ENCODE peak calls at places on chromosomes 11 and 22, in nine cellular contexts. T, L, Y, M, S, I, A, O and U are unnamed samples.

GRCh38 chr22:31039393-31039792 is 41.7 kb upstream of the SMTN start:
- DNase-seq in L (no peak), I (no peak), O (no peak), S (no peak), Y (peak; percentile 68), T (peak; percentile 76), M (peak; percentile 19), A (peak; percentile 79), U (no peak)

GRCh38 chr22:46758098-46758497 is 4.4 kb upstream of the TBC1D22A start:
- DNase-seq in M (no peak), T (no peak), I (no peak), L (no peak), S (no peak), O (no peak), A (no peak), Y (no peak), U (no peak)

GRCh38 chr11:13135385-13136271 is 126.5 kb downstream of the RASSF10 start:
- DNase-seq in T (no peak), S (no peak), O (no peak), L (no peak), Y (no peak), A (peak; percentile 53), M (no peak), I (no peak), U (peak; percentile 51)

GRCh38 chr11:121419839-121420238 is 32.3 kb upstream of the SORL1 start:
- DNase-seq in T (no peak), M (no peak), A (no peak), I (no peak), L (no peak), S (no peak), Y (no peak), O (no peak), U (no peak)

GRCh38 chr11:124900464-124900863 is 2.8 kb upstream of the ROBO4 start:
- DNase-seq in I (no peak), A (peak; percentile 85), T (no peak), L (no peak), Y (no peak), M (no peak), S (no peak), O (peak; percentile 85), U (peak; percentile 79)

GRCh38 chr11:35082322-35083180 is 56.4 kb upstream of the CD44 start:
- DNase-seq in I (peak; percentile 29), M (peak; percentile 20), O (peak; percentile 89), Y (peak; percentile 69), T (peak; percentile 82), L (peak; percentile 94), S (peak; percentile 15), A (peak; percentile 94), U (peak; percentile 90)

GRCh38 chr11:63893355-63893754 is 23.6 kb downstream of the RCOR2 start:
- DNase-seq in L (no peak), A (no peak), M (no peak), T (no peak), O (no peak), S (no peak), Y (no peak), I (no peak), U (no peak)

GRCh38 chr11:65316979-65317786 is 2.5 kb downstream of the CDC42EP2 start:
- DNase-seq in L (no peak), M (peak; percentile 56), O (peak; percentile 80), Y (peak; percentile 80), T (peak; percentile 94), S (peak; percentile 37), I (no peak), A (peak; percentile 66), U (no peak)

GRCh38 chr11:82895437-82896091 is 4.7 kb downstream of the PRCP start:
- DNase-seq in M (no peak), O (no peak), I (no peak), T (no peak), Y (no peak), L (no peak), A (no peak), S (no peak), U (no peak)

GRCh38 chr11:9330387-9331384 is 16.3 kb upstream of the TMEM41B start:
- DNase-seq in L (no peak), T (no peak), I (no peak), O (peak; percentile 98), S (no peak), Y (no peak), A (peak; percentile 79), M (no peak), U (no peak)

GRCh38 chr11:69051381-69052342 is 2.9 kb downstream of the TPCN2 start:
- DNase-seq in A (no peak), I (no peak), T (no peak), O (no peak), Y (no peak), M (no peak), L (no peak), S (no peak), U (no peak)